ENCODE peak calls at places on chromosome 22, in four cellular contexts. Z is H1, L is SK-N-SH, E is K562. B is an unnamed sample.

GRCh38 chr22:43925433-43926348 is 2.1 kb downstream of the PNPLA3 start:
- DNase-seq in E (no peak), L (no peak), Z (no peak), B (peak; percentile 30)

GRCh38 chr22:23697031-23697970 is 6.5 kb downstream of the RGL4 start:
- DNase-seq in E (no peak), Z (no peak), L (no peak), B (no peak)

GRCh38 chr22:44550666-44551491 is 52.8 kb upstream of the RTL6 start:
- DNase-seq in E (no peak), L (no peak), Z (no peak), B (no peak)

GRCh38 chr22:25078591-25078990 is 121.1 kb upstream of the CRYBB3 start:
- DNase-seq in Z (no peak), E (no peak), L (no peak), B (no peak)

GRCh38 chr22:27377501-27377900 is 424.1 kb downstream of the MN1 start:
- DNase-seq in L (no peak), E (no peak), Z (no peak), B (no peak)

GRCh38 chr22:29124777-29125506 is 52.1 kb downstream of the KREMEN1 start:
- DNase-seq in E (no peak), Z (no peak), L (no peak), B (no peak)

GRCh38 chr22:35301370-35301874 is 1.7 kb downstream of the TOM1 start:
- DNase-seq in E (peak; percentile 32), L (no peak), Z (no peak), B (no peak)

GRCh38 chr22:40525250-40525884 is 111.2 kb downstream of the MRTFA start:
- DNase-seq in L (no peak), E (no peak), Z (no peak), B (peak; percentile 64)

GRCh38 chr22:49240016-49240380 is 587.7 kb downstream of the BRD1 start:
- DNase-seq in Z (no peak), L (no peak), E (no peak), B (no peak)

GRCh38 chr22:48089601-48090331 is 1327.3 kb downstream of the TBC1D22A start:
- DNase-seq in E (peak; percentile 25), L (no peak), Z (no peak), B (no peak)

GRCh38 chr22:22106855-22107254 is 124.3 kb upstream of the TOP3B start:
- DNase-seq in L (no peak), Z (no peak), E (peak; percentile 43), B (no peak)

GRCh38 chr22:44463151-44463550 is 34.9 kb downstream of the RTL6 start:
- DNase-seq in Z (no peak), E (no peak), L (no peak), B (no peak)

GRCh38 chr22:39491696-39492095 is 10.4 kb upstream of the MIEF1 start:
- DNase-seq in E (no peak), Z (no peak), L (no peak), B (no peak)

GRCh38 chr22:38871360-38872171 is 450 bp downstream of the CBX6 start:
- DNase-seq in L (no peak), E (no peak), Z (no peak), B (no peak)

GRCh38 chr22:48425091-48425506 is 1402.6 kb downstream of the BRD1 start:
- DNase-seq in L (no peak), E (no peak), Z (no peak), B (no peak)

GRCh38 chr22:30582788-30583575 is 8.5 kb upstream of the GAL3ST1 start:
- DNase-seq in E (no peak), L (no peak), Z (no peak), B (no peak)

GRCh38 chr22:47124946-47125345 is 362.5 kb downstream of the TBC1D22A start:
- DNase-seq in Z (no peak), E (no peak), L (no peak), B (no peak)

GRCh38 chr22:19292262-19293230 is 1.0 kb upstream of the CLTCL1 start:
- DNase-seq in E (peak; percentile 47), Z (no peak), L (no peak), B (no peak)

GRCh38 chr22:33337524-33337923 is 279.3 kb upstream of the SYN3 start:
- DNase-seq in L (no peak), E (no peak), Z (no peak), B (no peak)

GRCh38 chr22:36595968-36596367 is 67.0 kb upstream of the EIF3D start:
- DNase-seq in E (no peak), Z (no peak), L (no peak), B (no peak)

DNA sequence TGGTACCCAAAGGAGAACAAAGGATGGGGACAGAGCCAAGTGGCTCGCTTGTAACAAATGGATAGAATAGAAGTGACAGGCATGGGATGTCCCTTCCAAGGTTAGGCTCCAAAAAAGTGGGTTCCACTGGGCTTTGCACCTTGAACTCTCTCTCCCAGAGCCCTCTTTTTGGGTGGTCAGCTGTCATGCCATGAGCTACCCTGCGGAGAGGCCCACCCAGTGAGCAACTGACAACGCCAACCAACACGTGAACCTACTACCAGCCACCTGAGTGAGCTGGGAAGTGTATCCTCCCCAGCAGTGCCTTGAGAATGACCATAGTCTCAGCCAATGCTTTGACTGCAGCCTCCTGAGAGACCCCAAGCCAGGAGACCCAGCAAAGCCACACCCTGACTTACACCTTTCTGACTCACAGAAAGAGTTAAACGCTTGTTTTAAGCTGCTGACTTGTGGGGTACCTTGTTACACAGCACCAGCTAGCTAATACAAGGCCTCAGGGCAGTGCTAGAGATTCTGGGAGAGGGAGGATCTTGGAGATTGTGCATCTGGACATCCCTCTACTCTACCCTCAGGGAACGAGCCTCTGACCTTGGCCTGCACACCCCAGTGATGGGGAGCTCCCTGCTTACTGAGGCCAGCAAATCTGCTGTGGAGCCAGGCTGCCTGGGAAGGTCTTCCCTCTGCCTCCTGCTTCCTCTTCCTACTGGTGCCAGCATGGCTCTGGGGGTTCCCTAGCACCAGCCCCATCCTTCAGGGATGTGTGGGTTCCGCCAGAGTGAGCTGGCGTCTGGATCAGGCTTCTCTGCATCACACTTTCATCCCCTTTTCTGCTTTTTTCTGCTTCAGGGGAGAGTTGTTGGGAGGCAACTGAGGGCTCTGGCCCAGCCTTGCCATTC is 29.1 kb upstream of the RFPL3 start:
- DNase-seq in E (no peak), Z (no peak), L (no peak), B (no peak)
- TF ChIP-seq TEAD4 in E (no peak), Z (no peak), L (no peak), B (no peak)

GRCh38 chr22:42270512-42271190 is at the start of gene TCF20:
- DNase-seq in L (peak; percentile 90), E (peak; percentile 86), Z (no peak), B (peak; percentile 73)

GRCh38 chr22:42270178-42270511 is 308 bp downstream of the TCF20 start:
- DNase-seq in E (peak; percentile 81), L (no peak), Z (no peak), B (peak; percentile 60)

GRCh38 chr22:42268852-42269406 is 1.5 kb downstream of the TCF20 start:
- DNase-seq in L (peak; percentile 33), E (no peak), Z (no peak), B (no peak)

GRCh38 chr22:42271191-42271813 is 849 bp upstream of the TCF20 start:
- DNase-seq in E (no peak), Z (no peak), L (no peak), B (no peak)

DNA sequence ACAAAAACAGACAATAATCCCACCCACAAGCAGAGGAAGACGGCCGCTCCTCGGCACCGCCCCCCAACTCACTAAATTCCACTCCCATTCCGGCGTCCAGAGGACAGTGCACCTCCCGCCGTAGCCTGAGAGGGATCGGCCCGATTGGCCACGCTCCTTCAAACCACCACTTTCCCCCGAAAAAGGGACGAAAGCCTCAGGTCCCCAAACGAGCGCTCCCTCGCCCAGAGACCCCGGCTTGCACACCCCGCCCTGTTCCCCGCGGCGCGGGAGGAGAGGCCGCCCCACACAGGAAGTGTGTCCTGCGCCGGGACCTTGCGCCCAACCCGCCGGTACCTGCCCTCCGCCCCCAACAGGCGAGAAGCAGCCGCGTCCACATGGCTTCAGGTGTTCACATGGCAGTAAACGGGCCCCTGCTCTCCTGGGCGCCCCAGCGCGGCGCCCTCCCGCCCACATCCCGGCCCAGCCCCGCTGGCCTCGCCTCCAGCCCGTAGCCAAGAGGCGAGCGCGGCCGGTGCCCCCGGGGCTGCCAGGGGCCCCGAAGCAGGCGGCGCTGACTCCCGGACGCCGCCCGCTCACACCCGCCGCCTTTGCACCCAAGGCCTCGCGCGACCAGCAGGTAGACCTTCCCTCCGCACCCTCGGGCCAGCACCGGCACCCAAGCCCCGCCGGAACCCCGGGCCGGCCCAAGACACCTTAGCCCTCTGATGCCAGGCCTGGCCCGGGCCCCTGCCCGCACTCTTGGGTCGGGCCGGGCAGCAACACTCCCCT is 861 bp downstream of the TCF20 start:
- DNase-seq in Z (no peak), L (peak; percentile 62), E (peak; percentile 68), B (peak; percentile 80)
- TF ChIP-seq MAX in Z (peak; percentile 95), L (no peak), E (peak; percentile 87), B (peak; percentile 74)

GRCh38 chr22:50260801-50261614 is 475 bp downstream of the MAPK12 start:
- DNase-seq in Z (no peak), E (peak; percentile 59), L (peak; percentile 84), B (peak; percentile 43)
- TF ChIP-seq TEAD4 in Z (no peak), E (no peak), L (no peak), B (no peak)

DNA sequence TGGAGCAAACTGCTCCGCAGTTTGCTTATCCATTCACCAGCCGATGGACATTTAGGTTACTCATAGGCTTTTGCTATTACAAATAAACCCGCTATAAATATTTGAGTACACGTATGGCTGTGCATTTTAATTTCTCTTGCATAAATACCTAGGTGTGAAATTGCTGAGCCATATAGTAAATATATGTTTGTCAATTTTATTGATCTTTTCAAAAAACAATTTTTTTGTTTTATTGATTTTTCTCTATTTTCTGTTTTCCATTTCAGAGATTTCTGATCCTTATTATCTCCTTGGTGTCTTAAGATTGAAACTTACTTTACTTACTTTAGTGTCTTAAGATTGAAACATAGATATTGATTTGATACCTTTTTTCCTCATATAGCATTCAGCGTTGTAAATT is 4.5 kb downstream of the ZNF74 start:
- DNase-seq in L (no peak), Z (no peak), E (no peak), B (no peak)
- TF ChIP-seq MAX in L (no peak), Z (no peak), E (no peak), B (no peak)

B was measured in WTC11.